ENCODE peak calls at places on chromosomes 5 and 9, in nine cellular contexts. G, I, L, Z, V, D, U, S and X are unnamed samples. For H3K36me3, the result is how much of the 10 kb centered on the place peaks cover.

GRCh38 chr5:170225326-170226137 is 7.3 kb upstream of the C5orf58 start:
- DNase-seq in Z (peak), V (peak), I (peak), D (peak), U (peak), G (peak), S (peak), L (peak), X (peak)

GRCh38 chr5:143214890-143215289 is 188.6 kb downstream of the NR3C1 start:
- DNase-seq in S (no peak), Z (no peak), I (no peak), D (no peak), G (no peak), L (no peak), U (no peak), V (no peak), X (no peak)

GRCh38 chr9:116687762-116688160 is 656 bp downstream of the TRIM32 start:
- DNase-seq in L (no peak), G (no peak), U (no peak), V (no peak), I (no peak), Z (no peak), D (no peak), S (no peak), X (peak)

GRCh38 chr5:9338796-9339195 is 207.1 kb downstream of the SEMA5A start:
- DNase-seq in Z (no peak), D (no peak), G (peak), U (no peak), L (no peak), I (no peak), S (no peak), V (no peak), X (no peak)

GRCh38 chr5:132417889-132418432 is 48.5 kb downstream of the SLC22A5 start:
- DNase-seq in Z (no peak), I (no peak), U (no peak), D (no peak), V (no peak), G (no peak), S (no peak), L (no peak), X (no peak)

GRCh38 chr5:180327166-180327565 is 26.0 kb downstream of the GFPT2 start:
- DNase-seq in D (no peak), U (no peak), I (no peak), L (no peak), V (no peak), G (no peak), Z (no peak), S (no peak), X (no peak)

GRCh38 chr9:130835441-130836298 is 616 bp downstream of the ABL1 start:
- DNase-seq in V (no peak), S (peak), G (no peak), I (no peak), U (peak), L (no peak), Z (no peak), D (no peak), X (peak)

GRCh38 chr5:141604318-141604717 is 14.5 kb downstream of the DIAPH1 start:
- DNase-seq in U (peak), I (peak), D (peak), V (peak), S (peak), L (no peak), Z (peak), G (peak), X (peak)

GRCh38 chr5:127757576-127757975 is 54.4 kb downstream of the CCDC192 start:
- DNase-seq in S (no peak), L (no peak), Z (no peak), G (peak), V (no peak), U (peak), I (peak), D (no peak), X (peak)

GRCh38 chr9:131994364-131995110 is 85.1 kb downstream of the MED27 start:
- DNase-seq in D (no peak), G (no peak), I (no peak), Z (no peak), V (no peak), S (no peak), U (no peak), L (no peak), X (no peak)

GRCh38 chr5:172303090-172303995 is 19.8 kb upstream of the UBTD2 start:
- DNase-seq in L (no peak), U (no peak), I (peak), V (no peak), Z (no peak), G (peak), S (no peak), D (no peak), X (peak)

GRCh38 chr5:83988293-83988685 is 267.6 kb upstream of the HAPLN1 start:
- DNase-seq in Z (no peak), U (no peak), V (no peak), S (no peak), L (no peak), G (no peak), I (no peak), D (no peak), X (no peak)

GRCh38 chr5:83434929-83435328 is 36.6 kb upstream of the VCAN start:
- DNase-seq in G (no peak), L (no peak), V (no peak), U (no peak), S (no peak), D (no peak), I (no peak), Z (no peak), X (peak)

GRCh38 chr5:43357797-43358196 is 44.6 kb upstream of the HMGCS1 start:
- DNase-seq in L (no peak), U (no peak), Z (no peak), D (no peak), S (no peak), V (no peak), I (no peak), G (no peak), X (no peak)

DNA sequence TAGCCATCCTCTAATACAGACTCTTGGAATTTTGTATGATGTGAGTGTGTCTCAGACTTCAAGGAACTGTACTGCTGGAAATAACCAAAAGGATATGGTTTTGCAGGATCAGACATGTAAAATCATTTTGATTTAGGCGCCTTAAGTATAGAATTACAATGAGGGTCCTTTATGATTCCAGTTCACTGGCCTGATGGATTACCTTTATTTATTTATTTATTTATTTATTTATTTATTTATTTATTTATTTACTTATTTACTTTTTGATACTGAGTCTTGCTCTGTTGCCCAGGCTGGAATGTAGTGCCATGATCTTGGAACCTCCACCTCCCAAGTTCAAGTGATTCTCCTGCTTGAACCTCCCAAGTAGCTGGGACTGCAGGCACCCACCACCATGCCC is 37.9 kb upstream of the ROPN1L start:
- DNase-seq in L (no peak), D (no peak), V (no peak), G (no peak), U (no peak), S (no peak), Z (no peak), I (no peak), X (no peak)
- H3K36me3 ChIP-seq in L (under half), D (under half), V (under half), G (half or more), U (half or more), S (half or more), Z (under half), I (half or more), X (half or more)

DNA sequence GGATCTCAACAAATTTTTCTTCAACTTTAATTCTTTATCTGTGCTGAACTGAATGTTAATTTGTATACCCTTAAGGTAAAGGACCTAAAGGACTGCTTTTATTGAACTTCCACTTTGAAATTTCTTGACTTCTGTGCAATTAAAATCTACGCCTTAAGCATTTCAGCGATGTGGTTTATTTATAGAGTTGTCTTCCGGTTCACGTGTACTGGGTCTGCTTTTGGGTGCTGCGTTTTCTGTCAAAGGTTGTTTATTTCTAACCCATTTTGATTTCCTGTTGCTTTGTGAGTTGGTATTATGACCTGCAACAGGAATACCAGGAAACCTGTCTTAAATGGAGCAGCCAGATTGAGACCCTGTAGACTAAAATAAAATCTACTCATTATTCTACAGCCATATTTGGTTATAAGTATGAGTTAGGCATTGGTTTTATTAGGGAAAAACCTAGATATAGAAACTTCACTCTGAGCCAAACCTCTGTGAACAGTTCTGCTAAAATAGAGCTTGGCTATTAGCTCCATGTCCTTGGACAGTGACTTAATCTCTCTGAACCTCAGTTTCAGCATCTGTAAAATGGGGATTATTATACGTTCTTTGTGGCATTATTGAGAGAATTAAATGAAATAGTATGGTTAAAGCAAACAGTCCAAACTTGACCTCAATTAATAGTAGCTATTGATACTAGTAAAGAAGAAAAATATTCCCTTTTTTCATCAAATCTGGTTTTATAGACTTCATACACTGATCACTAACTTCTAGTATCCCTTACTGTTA is 3.5 kb downstream of the MRRF start:
- DNase-seq in G (no peak), L (no peak), S (no peak), U (no peak), Z (no peak), D (no peak), I (no peak), V (no peak), X (no peak)
- H3K36me3 ChIP-seq in G (under half), L (under half), S (under half), U (under half), Z (under half), D (under half), I (under half), V (under half), X (under half)

DNA sequence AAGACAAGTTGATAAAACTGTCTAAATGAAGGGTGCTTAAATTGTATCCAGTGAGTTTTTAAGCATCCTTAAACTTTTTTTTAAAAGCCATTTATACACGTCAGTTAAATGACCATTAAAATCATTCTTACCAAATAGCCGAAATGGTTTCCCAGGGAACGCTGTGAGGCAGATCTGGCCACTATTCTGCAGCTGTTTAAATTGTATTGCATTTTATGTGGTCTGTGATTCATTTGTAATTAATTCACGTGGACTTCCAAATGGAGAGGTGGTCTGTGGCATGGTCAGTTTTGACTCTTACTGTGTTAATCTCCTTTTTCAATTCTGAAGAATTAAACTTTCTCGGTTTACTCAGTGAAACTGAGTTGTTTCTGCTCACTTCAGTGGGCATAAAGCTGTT is 113.7 kb upstream of the OTULINL start:
- DNase-seq in S (no peak), L (no peak), V (no peak), G (no peak), Z (no peak), U (no peak), I (no peak), D (no peak), X (no peak)
- H3K36me3 ChIP-seq in S (half or more), L (under half), V (under half), G (half or more), Z (under half), U (under half), I (under half), D (under half), X (half or more)

GRCh38 chr5:139425497-139425896 is 13.8 kb downstream of the DNAJC18 start:
- DNase-seq in D (no peak), V (no peak), L (no peak), S (no peak), G (no peak), Z (no peak), U (no peak), I (no peak), X (no peak)
- H3K36me3 ChIP-seq in D (under half), V (under half), L (under half), S (half or more), G (under half), Z (under half), U (under half), I (under half), X (under half)